ENCODE peak calls at places on chromosomes 7 and 10, in nine cellular contexts. T is neural crest cell, C is choroid plexus epithelial cell, Y is epithelial cell of esophagus, F is heart left ventricle, D is cardiac fibroblast, N is IMR-90, I is AG04450, K is lower leg skin. J is an unnamed sample.

GRCh38 chr10:29648114-29648982 is 13.6 kb upstream of the SVIL start:
- DNase-seq in D (peak; percentile 75), F (no peak), T (no peak), I (no peak), K (no peak), Y (no peak), N (peak; percentile 38), C (no peak), J (peak; percentile 67)

GRCh38 chr10:31707578-31708411 is 220.8 kb downstream of the ARHGAP12 start:
- DNase-seq in Y (peak; percentile 56), N (peak; percentile 77), I (peak; percentile 13), T (peak; percentile 58), F (peak; percentile 84), D (peak; percentile 86), K (no peak), C (peak; percentile 89), J (peak; percentile 77)

GRCh38 chr7:4775281-4776159 is at the start of gene AP5Z1:
- DNase-seq in T (peak; percentile 86), C (peak; percentile 98), Y (peak; percentile 98), F (peak; percentile 96), D (peak; percentile 95), N (peak; percentile 96), K (peak; percentile 99), I (peak; percentile 92), J (peak; percentile 97)

GRCh38 chr10:17756557-17757208 is 4.7 kb downstream of the TMEM236 start:
- DNase-seq in C (peak; percentile 54), N (peak; percentile 22), I (no peak), D (peak; percentile 14), F (no peak), Y (peak; percentile 10), K (no peak), T (no peak), J (no peak)

GRCh38 chr10:110206988-110207804 is at the start of gene MXI1:
- DNase-seq in T (peak; percentile 53), C (peak; percentile 89), I (peak; percentile 39), D (peak; percentile 86), F (peak; percentile 79), N (peak; percentile 82), K (peak; percentile 94), Y (peak; percentile 92), J (peak; percentile 72)

GRCh38 chr10:22420787-22421517 is 75.7 kb downstream of the SPAG6 start:
- DNase-seq in N (peak; percentile 16), F (no peak), C (peak; percentile 56), T (no peak), K (no peak), Y (peak; percentile 16), I (no peak), D (peak; percentile 61), J (peak; percentile 13)

GRCh38 chr7:99000904-99001442 is 122.6 kb downstream of the TRRAP start:
- DNase-seq in D (no peak), F (no peak), K (peak; percentile 62), Y (no peak), N (no peak), C (peak; percentile 13), I (no peak), T (no peak), J (peak; percentile 76)

GRCh38 chr7:140142031-140142430 is 34.8 kb downstream of the KDM7A start:
- DNase-seq in F (no peak), T (no peak), N (no peak), C (no peak), I (no peak), K (no peak), Y (no peak), D (no peak), J (no peak)

GRCh38 chr10:15316144-15316543 is 54.9 kb downstream of the FAM171A1 start:
- DNase-seq in K (peak; percentile 40), D (no peak), I (no peak), F (no peak), Y (no peak), N (no peak), T (no peak), C (peak; percentile 78), J (no peak)

GRCh38 chr7:6443372-6443941 is 4.3 kb downstream of the DAGLB start:
- DNase-seq in I (peak; percentile 65), D (peak; percentile 97), N (peak; percentile 96), K (no peak), C (peak; percentile 93), F (no peak), Y (peak; percentile 85), T (no peak), J (no peak)

GRCh38 chr7:54811925-54812264 is 52.9 kb upstream of the SEC61G start:
- DNase-seq in Y (no peak), D (peak; percentile 69), K (no peak), I (peak; percentile 93), C (peak; percentile 98), F (no peak), T (no peak), N (peak; percentile 98), J (no peak)

GRCh38 chr10:98074315-98074911 is 44.0 kb upstream of the CRTAC1 start:
- DNase-seq in Y (peak; percentile 36), D (peak; percentile 21), K (no peak), N (peak; percentile 21), F (no peak), C (peak; percentile 43), T (peak; percentile 38), I (no peak), J (peak; percentile 33)

GRCh38 chr10:132434405-132435005 is 37.5 kb downstream of the PWWP2B start:
- DNase-seq in N (no peak), T (no peak), K (no peak), D (no peak), F (peak; percentile 61), I (no peak), Y (no peak), C (no peak), J (peak; percentile 81)

GRCh38 chr7:81725003-81725402 is 44.8 kb downstream of the HGF start:
- DNase-seq in K (no peak), F (no peak), C (peak; percentile 64), I (peak; percentile 21), D (peak; percentile 46), Y (no peak), N (peak; percentile 77), T (no peak), J (no peak)

GRCh38 chr10:106474891-106475290 is 689.6 kb downstream of the SORCS1 start:
- DNase-seq in C (peak; percentile 50), Y (peak; percentile 22), I (no peak), K (no peak), N (peak; percentile 26), T (no peak), F (no peak), D (peak; percentile 36), J (no peak)

GRCh38 chr7:44044315-44045225 is at the start of gene DBNL:
- DNase-seq in K (peak; percentile 99), Y (peak; percentile 89), C (peak; percentile 83), T (peak; percentile 90), F (peak; percentile 97), D (peak; percentile 82), N (peak; percentile 78), I (peak; percentile 32), J (peak; percentile 94)
- TF ChIP-seq CTCF in K (no peak), Y (no peak), C (no peak), T (no peak), F (no peak), D (no peak), N (no peak), I (no peak), J (no peak)

DNA sequence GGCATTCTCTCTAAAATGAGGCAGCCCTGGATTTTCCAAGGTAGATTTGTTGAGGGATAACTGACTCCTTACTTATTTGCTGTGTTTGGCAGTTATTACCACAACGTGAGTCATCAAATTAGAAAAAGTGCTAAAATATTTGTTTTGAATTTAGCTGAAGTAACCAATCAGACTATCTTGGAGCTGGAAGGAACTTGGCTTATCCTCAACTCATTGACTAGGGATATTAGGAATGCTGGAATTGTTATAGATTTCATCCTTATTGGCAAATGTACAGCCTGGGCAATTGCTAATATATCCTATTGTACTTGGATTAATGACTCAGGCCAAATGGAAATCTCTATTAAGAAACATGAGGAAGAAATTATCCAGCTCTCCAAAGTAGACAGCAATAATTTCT is 1189.0 kb upstream of the LRRN3 start:
- DNase-seq in F (no peak), C (no peak), N (peak; percentile 25), K (no peak), T (no peak), I (no peak), Y (peak; percentile 3), D (no peak), J (no peak)
- TF ChIP-seq CTCF in F (no peak), C (no peak), N (no peak), K (no peak), T (no peak), I (no peak), Y (no peak), D (no peak), J (no peak)

GRCh38 chr10:11875499-11876281 is 52.5 kb downstream of the PROSER2 start:
- DNase-seq in K (peak; percentile 95), N (peak; percentile 87), C (peak; percentile 82), Y (peak; percentile 96), T (no peak), I (peak; percentile 15), D (peak; percentile 96), F (peak; percentile 69), J (no peak)
- TF ChIP-seq CTCF in K (no peak), N (no peak), C (no peak), Y (no peak), T (no peak), I (no peak), D (no peak), F (no peak), J (no peak)

GRCh38 chr10:122050811-122051210 is 61.8 kb downstream of the TACC2 start:
- DNase-seq in F (no peak), Y (no peak), T (no peak), N (no peak), I (no peak), D (no peak), C (no peak), K (no peak), J (no peak)

GRCh38 chr10:122053314-122053713 is 64.4 kb downstream of the TACC2 start:
- DNase-seq in D (no peak), C (no peak), T (no peak), F (no peak), K (no peak), I (no peak), N (no peak), Y (no peak), J (no peak)

GRCh38 chr10:122052702-122053101 is 63.7 kb downstream of the TACC2 start:
- DNase-seq in F (no peak), I (no peak), C (no peak), N (peak; percentile 21), T (no peak), K (no peak), Y (peak; percentile 81), D (peak; percentile 23), J (no peak)

GRCh38 chr10:122050316-122050715 is 61.4 kb downstream of the TACC2 start:
- DNase-seq in K (no peak), Y (no peak), D (no peak), I (no peak), C (no peak), F (no peak), T (no peak), N (no peak), J (no peak)

DNA sequence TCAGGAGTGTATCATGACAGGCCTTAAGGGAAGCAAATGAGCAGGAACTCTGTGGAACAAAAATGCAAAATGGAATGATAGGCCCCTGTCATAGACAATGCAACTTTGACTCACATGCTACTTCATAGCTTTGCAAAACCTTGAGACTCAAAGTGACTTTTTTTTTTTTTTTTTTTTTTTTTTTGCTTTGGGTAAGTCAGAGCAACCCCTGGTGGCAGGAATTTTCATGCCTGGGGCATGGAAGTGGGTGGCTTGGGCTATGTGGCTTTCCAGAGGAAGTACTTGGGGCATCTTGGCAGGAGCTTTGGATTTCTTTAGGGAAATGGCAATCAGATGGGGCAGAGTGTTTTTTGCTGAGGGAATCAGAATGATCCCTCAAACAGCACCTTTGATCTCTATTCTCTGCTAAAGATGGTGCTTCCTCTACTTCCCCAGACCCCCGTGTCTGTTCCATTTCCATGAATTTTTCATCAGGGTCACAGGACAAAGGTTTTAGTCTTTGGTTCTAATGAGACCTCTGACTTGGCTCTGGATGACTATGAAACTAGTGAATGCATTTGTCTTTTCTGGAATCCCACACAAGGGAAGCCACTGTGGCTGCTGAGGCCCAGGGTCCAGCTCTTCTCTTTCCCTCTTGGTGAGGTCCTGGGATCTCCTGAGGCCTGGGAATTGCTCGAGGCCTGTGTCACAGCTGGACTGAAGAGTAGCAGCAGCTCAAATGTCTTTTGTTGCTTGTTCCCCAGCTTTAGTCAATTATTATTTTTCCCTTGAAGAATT is 62.8 kb downstream of the TACC2 start:
- DNase-seq in N (peak; percentile 65), I (peak; percentile 29), C (peak; percentile 70), K (peak; percentile 91), F (no peak), D (peak; percentile 83), T (peak; percentile 51), Y (peak; percentile 83), J (no peak)
- TF ChIP-seq CTCF in N (peak; percentile 84), I (peak; percentile 84), C (peak; percentile 86), K (no peak), F (peak; percentile 75), D (peak; percentile 82), T (peak; percentile 75), Y (peak; percentile 80), J (no peak)

J was measured in activated CD8-positive, alpha-beta T cell treated with anti-CD3 and anti-CD28 coated beads for 36 hours.